ENCODE peak calls at places on chromosomes 1 and 21, in nine cellular contexts. F, I, U, A, B, X, Q, M and S are unnamed samples.

GRCh38 chr1:243723458-243724043 is 126.5 kb downstream of the AKT3 start:
- DNase-seq in F (no peak), I (no peak), U (no peak), A (no peak), B (no peak), X (no peak), Q (no peak), M (no peak), S (no peak)

GRCh38 chr1:26112407-26112775 is 767 bp downstream of the PDIK1L start:
- DNase-seq in F (no peak), I (no peak), U (no peak), A (peak), B (no peak), X (no peak), Q (no peak), M (no peak), S (no peak)

GRCh38 chr21:45615145-45615711 is 28.3 kb upstream of the PCBP3 start:
- DNase-seq in F (peak), I (no peak), U (peak), A (no peak), B (peak), X (no peak), Q (no peak), M (peak), S (peak)

GRCh38 chr1:93844262-93845045 is 34.6 kb downstream of the DNTTIP2 start:
- DNase-seq in F (peak), I (peak), U (no peak), A (peak), B (peak), X (peak), Q (peak), M (peak), S (peak)

GRCh38 chr1:44260792-44261474 is 47.7 kb downstream of the DMAP1 start:
- DNase-seq in F (no peak), I (no peak), U (no peak), A (no peak), B (no peak), X (no peak), Q (no peak), M (no peak), S (no peak)

GRCh38 chr1:195933816-195934215 is 674.4 kb downstream of the KCNT2 start:
- DNase-seq in F (no peak), I (no peak), U (no peak), A (no peak), B (no peak), X (no peak), Q (no peak), M (no peak), S (no peak)

GRCh38 chr21:25039461-25040380 is 567.6 kb downstream of the MRPL39 start:
- DNase-seq in F (no peak), I (no peak), U (no peak), A (peak), B (no peak), X (no peak), Q (no peak), M (peak), S (no peak)

GRCh38 chr21:45367402-45368351 is 37.3 kb upstream of the COL18A1 start:
- DNase-seq in F (no peak), I (no peak), U (no peak), A (no peak), B (no peak), X (no peak), Q (no peak), M (no peak), S (no peak)

GRCh38 chr1:173758980-173759379 is 44.2 kb downstream of the KLHL20 start:
- DNase-seq in F (no peak), I (no peak), U (no peak), A (no peak), B (peak), X (no peak), Q (no peak), M (no peak), S (no peak)

GRCh38 chr1:36996106-36996505 is 38.2 kb downstream of the GRIK3 start:
- DNase-seq in F (no peak), I (no peak), U (no peak), A (no peak), B (no peak), X (no peak), Q (no peak), M (no peak), S (no peak)

GRCh38 chr1:19067187-19067911 is 110.9 kb upstream of the IFFO2 start:
- DNase-seq in F (no peak), I (no peak), U (no peak), A (peak), B (peak), X (peak), Q (peak), M (peak), S (no peak)

GRCh38 chr1:20123696-20124450 is 4.5 kb upstream of the PLA2G2D start:
- DNase-seq in F (no peak), I (no peak), U (no peak), A (no peak), B (peak), X (no peak), Q (no peak), M (no peak), S (no peak)

GRCh38 chr1:185400057-185400456 is 83.0 kb upstream of the IVNS1ABP start:
- DNase-seq in F (no peak), I (peak), U (no peak), A (no peak), B (peak), X (no peak), Q (no peak), M (no peak), S (no peak)

GRCh38 chr21:41477641-41478318 is 30.2 kb downstream of the TMPRSS2 start:
- DNase-seq in F (no peak), I (no peak), U (no peak), A (peak), B (peak), X (no peak), Q (peak), M (peak), S (no peak)

GRCh38 chr1:200979574-200980451 is 43.7 kb downstream of the KIF21B start:
- DNase-seq in F (peak), I (no peak), U (peak), A (peak), B (peak), X (peak), Q (no peak), M (no peak), S (peak)

GRCh38 chr1:5994713-5995621 is 2.7 kb upstream of the NPHP4 start:
- DNase-seq in F (peak), I (no peak), U (peak), A (no peak), B (no peak), X (no peak), Q (no peak), M (no peak), S (peak)

GRCh38 chr1:101366513-101367215 is 129.8 kb downstream of the S1PR1 start:
- DNase-seq in F (no peak), I (peak), U (no peak), A (no peak), B (peak), X (no peak), Q (no peak), M (no peak), S (no peak)

GRCh38 chr1:159239551-159240220 is 35.0 kb downstream of the ACKR1 start:
- DNase-seq in F (no peak), I (no peak), U (no peak), A (no peak), B (peak), X (no peak), Q (no peak), M (no peak), S (no peak)

GRCh38 chr1:25469177-25469576 is 38.5 kb downstream of the MACO1 start:
- DNase-seq in F (no peak), I (no peak), U (no peak), A (no peak), B (peak), X (no peak), Q (no peak), M (no peak), S (no peak)

GRCh38 chr1:71755441-71755840 is 526.9 kb downstream of the NEGR1 start:
- DNase-seq in F (no peak), I (no peak), U (no peak), A (no peak), B (no peak), X (no peak), Q (no peak), M (no peak), S (no peak)

GRCh38 chr1:41811051-41811795 is 107.5 kb downstream of the HIVEP3 start:
- DNase-seq in F (peak), I (no peak), U (no peak), A (no peak), B (no peak), X (no peak), Q (no peak), M (no peak), S (no peak)

GRCh38 chr1:244792188-244792850 is 43.1 kb upstream of the COX20 start:
- DNase-seq in F (no peak), I (peak), U (no peak), A (no peak), B (no peak), X (no peak), Q (no peak), M (no peak), S (no peak)